ENCODE peak calls at places on chromosomes 4 and X, in six cellular contexts. V is COR-L47; A is stimulated activated CD4-positive, alpha-beta T cell treated with anti-CD3 and anti-CD28 coated beads, Interleukin-2, amount 100 ng/mL, for 24 hours; Q is CD8-positive, alpha-beta T cell; F is Caco-2; I is NCI-H187. S is an unnamed sample.

GRCh38 chr4:139642364-139642763 is 23.3 kb upstream of the MGST2 start:
- DNase-seq in V (no peak), A (no peak), Q (no peak), F (peak), I (no peak), S (no peak)

GRCh38 chr4:13907255-13907751 is 279.8 kb upstream of the BOD1L1 start:
- DNase-seq in V (no peak), A (no peak), Q (no peak), F (peak), I (no peak), S (no peak)

GRCh38 chr4:102629686-102630085 is 128.5 kb downstream of the NFKB1 start:
- DNase-seq in V (no peak), A (no peak), Q (no peak), F (no peak), I (no peak), S (no peak)

GRCh38 chr4:177450421-177451107 is 8.3 kb upstream of the AGA start:
- DNase-seq in V (no peak), A (no peak), Q (no peak), F (no peak), I (no peak), S (no peak)

GRCh38 chr4:130099159-130099558 is 1003.2 kb downstream of the C4orf33 start:
- DNase-seq in V (no peak), A (no peak), Q (no peak), F (no peak), I (no peak), S (peak)

GRCh38 chrX:104564335-104564734 is 1.7 kb upstream of the IL1RAPL2 start:
- DNase-seq in V (no peak), A (no peak), Q (no peak), F (no peak), I (no peak), S (no peak)

GRCh38 chrX:12446342-12447075 is 308.2 kb downstream of the FRMPD4 start:
- DNase-seq in V (no peak), A (no peak), Q (no peak), F (no peak), I (no peak), S (no peak)

GRCh38 chr4:14308229-14308651 is 680.7 kb upstream of the BOD1L1 start:
- DNase-seq in V (no peak), A (no peak), Q (no peak), F (no peak), I (no peak), S (no peak)

GRCh38 chr4:103365285-103365684 is 167.1 kb upstream of the CENPE start:
- DNase-seq in V (no peak), A (no peak), Q (no peak), F (no peak), I (no peak), S (no peak)

GRCh38 chr4:85684676-85685075 is 209.7 kb downstream of the ARHGAP24 start:
- DNase-seq in V (no peak), A (no peak), Q (no peak), F (no peak), I (no peak), S (no peak)

GRCh38 chr4:41361831-41362646 is 105.3 kb downstream of the UCHL1 start:
- DNase-seq in V (no peak), A (no peak), Q (no peak), F (no peak), I (peak), S (peak)

GRCh38 chr4:74005528-74005927 is 7.1 kb upstream of the CXCL5 start:
- DNase-seq in V (no peak), A (no peak), Q (no peak), F (peak), I (no peak), S (no peak)

GRCh38 chr4:99117876-99118693 is 26.0 kb downstream of the ADH4 start:
- DNase-seq in V (no peak), A (no peak), Q (no peak), F (no peak), I (no peak), S (no peak)

GRCh38 chrX:138487866-138488265 is 223.7 kb downstream of the FGF13 start:
- DNase-seq in V (no peak), A (no peak), Q (no peak), F (no peak), I (no peak), S (no peak)

GRCh38 chrX:65407157-65407626 is 127.4 kb downstream of the LAS1L start:
- DNase-seq in V (no peak), A (peak), Q (no peak), F (peak), I (no peak), S (no peak)

GRCh38 chr4:73068496-73069337 is 799 bp downstream of the COX18 start:
- DNase-seq in V (no peak), A (no peak), Q (no peak), F (peak), I (peak), S (peak)

GRCh38 chr4:30696195-30696594 is 24.0 kb upstream of the PCDH7 start:
- DNase-seq in V (no peak), A (no peak), Q (no peak), F (no peak), I (no peak), S (no peak)

GRCh38 chr4:56307423-56307822 is 79.9 kb downstream of the AASDH start:
- DNase-seq in V (no peak), A (no peak), Q (no peak), F (no peak), I (no peak), S (no peak)

GRCh38 chrX:153958605-153959004 is 13.0 kb downstream of the HCFC1 start:
- DNase-seq in V (no peak), A (no peak), Q (no peak), F (no peak), I (no peak), S (no peak)

GRCh38 chr4:24094726-24095125 is 204.9 kb upstream of the PPARGC1A start:
- DNase-seq in V (no peak), A (no peak), Q (no peak), F (no peak), I (no peak), S (no peak)

GRCh38 chr4:56940403-56940802 is 32.7 kb downstream of the REST start:
- DNase-seq in V (no peak), A (no peak), Q (no peak), F (no peak), I (no peak), S (no peak)

GRCh38 chrX:15761564-15762191 is 23.6 kb downstream of the CA5B start:
- DNase-seq in V (peak), A (peak), Q (no peak), F (peak), I (no peak), S (no peak)

GRCh38 chrX:2521927-2522386 is 21.2 kb upstream of the DHRSX start:
- DNase-seq in V (no peak), A (no peak), Q (no peak), F (no peak), I (no peak), S (no peak)

GRCh38 chrX:137654481-137654880 is 88.6 kb downstream of the ZIC3 start:
- DNase-seq in V (no peak), A (no peak), Q (no peak), F (no peak), I (no peak), S (no peak)

GRCh38 chrX:11196476-11196875 is 85.3 kb downstream of the HCCS start:
- DNase-seq in V (no peak), A (no peak), Q (no peak), F (no peak), I (no peak), S (no peak)

GRCh38 chr4:125254111-125254510 is 60.6 kb upstream of the FAT4 start:
- DNase-seq in V (no peak), A (no peak), Q (no peak), F (no peak), I (no peak), S (no peak)

GRCh38 chrX:108148524-108148923 is 56.9 kb downstream of the ATG4A start:
- DNase-seq in V (no peak), A (no peak), Q (no peak), F (no peak), I (no peak), S (no peak)

GRCh38 chr4:151576627-151577026 is 167.7 kb downstream of the FHIP1A start:
- DNase-seq in V (no peak), A (no peak), Q (no peak), F (no peak), I (no peak), S (no peak)

GRCh38 chrX:70168238-70169188 is 8.8 kb upstream of the DGAT2L6 start:
- DNase-seq in V (no peak), A (no peak), Q (no peak), F (peak), I (no peak), S (no peak)